ENCODE peak calls at places on chromosomes 1 and 21, in eight cellular contexts. One of them, this sample, is unnamed.

GRCh38 chr1:152697701-152698600 is at the start of gene LCE2A:
- DNase-seq in uterus: no peak
- DNase-seq in K562: no peak
- DNase-seq in mucosa of descending colon: no peak
- DNase-seq in HepG2: no peak
- DNase-seq in HCT116: no peak
- DNase-seq in fibroblast of lung: no peak
- DNase-seq in H9: no peak
- DNase-seq in this sample: no peak

GRCh38 chr1:37931148-37931492 is 15.7 kb downstream of the INPP5B start:
- DNase-seq in HCT116: no peak
- DNase-seq in uterus: peak; percentile 21
- DNase-seq in H9: no peak
- DNase-seq in mucosa of descending colon: no peak
- DNase-seq in fibroblast of lung: no peak
- DNase-seq in K562: peak; percentile 49
- DNase-seq in HepG2: no peak
- DNase-seq in this sample: no peak

GRCh38 chr1:94901841-94902240 is 25.1 kb downstream of the CNN3 start:
- DNase-seq in uterus: no peak
- DNase-seq in fibroblast of lung: peak; percentile 57
- DNase-seq in mucosa of descending colon: no peak
- DNase-seq in HepG2: no peak
- DNase-seq in HCT116: no peak
- DNase-seq in H9: no peak
- DNase-seq in K562: no peak
- DNase-seq in this sample: no peak

GRCh38 chr1:23099171-23099536 is 69.5 kb downstream of the LUZP1 start:
- DNase-seq in fibroblast of lung: no peak
- DNase-seq in uterus: no peak
- DNase-seq in mucosa of descending colon: no peak
- DNase-seq in H9: no peak
- DNase-seq in HepG2: no peak
- DNase-seq in K562: no peak
- DNase-seq in HCT116: no peak
- DNase-seq in this sample: no peak

GRCh38 chr1:177858222-177858894 is 111.5 kb downstream of the SEC16B start:
- DNase-seq in uterus: peak; percentile 13
- DNase-seq in H9: no peak
- DNase-seq in K562: no peak
- DNase-seq in mucosa of descending colon: no peak
- DNase-seq in HCT116: no peak
- DNase-seq in HepG2: no peak
- DNase-seq in fibroblast of lung: peak; percentile 32
- DNase-seq in this sample: no peak

GRCh38 chr1:58345215-58346075 is 201.1 kb downstream of the OMA1 start:
- DNase-seq in K562: no peak
- DNase-seq in HCT116: no peak
- DNase-seq in HepG2: no peak
- DNase-seq in H9: no peak
- DNase-seq in fibroblast of lung: no peak
- DNase-seq in uterus: no peak
- DNase-seq in mucosa of descending colon: no peak
- DNase-seq in this sample: no peak

GRCh38 chr21:44582055-44582454 is 1.7 kb upstream of the KRTAP10-5 start:
- DNase-seq in HepG2: no peak
- DNase-seq in K562: peak; percentile 28
- DNase-seq in uterus: no peak
- DNase-seq in H9: peak; percentile 21
- DNase-seq in mucosa of descending colon: no peak
- DNase-seq in fibroblast of lung: no peak
- DNase-seq in HCT116: no peak
- DNase-seq in this sample: no peak

GRCh38 chr1:45867697-45868346 is 64.4 kb downstream of the MAST2 start:
- DNase-seq in K562: no peak
- DNase-seq in HepG2: peak; percentile 78
- DNase-seq in fibroblast of lung: no peak
- DNase-seq in uterus: no peak
- DNase-seq in mucosa of descending colon: no peak
- DNase-seq in H9: no peak
- DNase-seq in HCT116: no peak
- DNase-seq in this sample: no peak

GRCh38 chr1:27527223-27527856 is 37.4 kb upstream of the WASF2 start:
- DNase-seq in K562: peak; percentile 90
- DNase-seq in H9: peak; percentile 90
- DNase-seq in uterus: peak; percentile 80
- DNase-seq in fibroblast of lung: no peak
- DNase-seq in HepG2: no peak
- DNase-seq in HCT116: no peak
- DNase-seq in mucosa of descending colon: peak; percentile 69
- DNase-seq in this sample: no peak

DNA sequence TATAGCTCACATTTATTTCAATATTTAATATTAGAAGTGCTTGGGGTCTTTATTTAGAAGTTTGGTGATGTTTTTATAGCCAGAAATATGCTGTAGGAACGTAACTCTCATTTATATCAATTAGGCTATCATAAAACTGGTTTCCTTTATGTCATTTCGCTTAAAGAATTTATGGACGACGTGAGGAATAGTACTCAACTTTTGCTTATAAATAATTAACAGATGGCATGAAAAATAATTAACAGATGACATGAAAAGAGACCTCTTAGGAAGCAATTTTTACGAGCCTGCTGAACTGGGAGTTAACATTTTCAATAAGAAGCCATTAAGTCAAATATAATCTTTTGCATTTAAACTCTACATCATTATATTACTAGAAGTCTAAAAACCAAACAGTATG is 123.5 kb downstream of the OLFML2B start:
- DNase-seq in H9: no peak
- DNase-seq in fibroblast of lung: no peak
- DNase-seq in mucosa of descending colon: no peak
- DNase-seq in HepG2: no peak
- DNase-seq in K562: no peak
- DNase-seq in HCT116: no peak
- DNase-seq in uterus: no peak
- DNase-seq in this sample: no peak
- H3K4me1 ChIP-seq in H9: peaks cover 3% of the 10 kb centered on the region
- H3K4me1 ChIP-seq in fibroblast of lung: no peaks in the 10 kb centered on the region
- H3K4me1 ChIP-seq in mucosa of descending colon: no peaks in the 10 kb centered on the region
- H3K4me1 ChIP-seq in HepG2: no peaks in the 10 kb centered on the region
- H3K4me1 ChIP-seq in K562: no peaks in the 10 kb centered on the region
- H3K4me1 ChIP-seq in HCT116: peaks cover 17% of the 10 kb centered on the region
- H3K4me1 ChIP-seq in uterus: no peaks in the 10 kb centered on the region
- H3K4me1 ChIP-seq in this sample: peaks cover 12% of the 10 kb centered on the region

GRCh38 chr1:200372885-200373181 is 37.0 kb downstream of the ZNF281 start:
- DNase-seq in fibroblast of lung: no peak
- DNase-seq in uterus: no peak
- DNase-seq in K562: no peak
- DNase-seq in HepG2: peak; percentile 68
- DNase-seq in HCT116: no peak
- DNase-seq in H9: no peak
- DNase-seq in mucosa of descending colon: no peak
- DNase-seq in this sample: no peak
- H3K4me1 ChIP-seq in fibroblast of lung: peaks cover 4% of the 10 kb centered on the region
- H3K4me1 ChIP-seq in uterus: no peaks in the 10 kb centered on the region
- H3K4me1 ChIP-seq in K562: no peaks in the 10 kb centered on the region
- H3K4me1 ChIP-seq in HepG2: peaks cover 99% of the 10 kb centered on the region
- H3K4me1 ChIP-seq in HCT116: peaks cover 26% of the 10 kb centered on the region
- H3K4me1 ChIP-seq in H9: peaks cover 16% of the 10 kb centered on the region
- H3K4me1 ChIP-seq in mucosa of descending colon: no peaks in the 10 kb centered on the region
- H3K4me1 ChIP-seq in this sample: peaks cover 53% of the 10 kb centered on the region

GRCh38 chr1:162070825-162071224 is 1.3 kb downstream of the NOS1AP start:
- DNase-seq in fibroblast of lung: no peak
- DNase-seq in K562: no peak
- DNase-seq in H9: peak; percentile 59
- DNase-seq in mucosa of descending colon: peak; percentile 49
- DNase-seq in HCT116: no peak
- DNase-seq in HepG2: no peak
- DNase-seq in uterus: no peak
- DNase-seq in this sample: no peak
- H3K4me1 ChIP-seq in fibroblast of lung: peaks cover 3% of the 10 kb centered on the region
- H3K4me1 ChIP-seq in K562: peaks cover 12% of the 10 kb centered on the region
- H3K4me1 ChIP-seq in H9: peaks cover 13% of the 10 kb centered on the region
- H3K4me1 ChIP-seq in mucosa of descending colon: peaks cover 10% of the 10 kb centered on the region
- H3K4me1 ChIP-seq in HCT116: peaks cover 46% of the 10 kb centered on the region
- H3K4me1 ChIP-seq in HepG2: peaks cover 74% of the 10 kb centered on the region
- H3K4me1 ChIP-seq in uterus: no peaks in the 10 kb centered on the region
- H3K4me1 ChIP-seq in this sample: peaks cover 15% of the 10 kb centered on the region

DNA sequence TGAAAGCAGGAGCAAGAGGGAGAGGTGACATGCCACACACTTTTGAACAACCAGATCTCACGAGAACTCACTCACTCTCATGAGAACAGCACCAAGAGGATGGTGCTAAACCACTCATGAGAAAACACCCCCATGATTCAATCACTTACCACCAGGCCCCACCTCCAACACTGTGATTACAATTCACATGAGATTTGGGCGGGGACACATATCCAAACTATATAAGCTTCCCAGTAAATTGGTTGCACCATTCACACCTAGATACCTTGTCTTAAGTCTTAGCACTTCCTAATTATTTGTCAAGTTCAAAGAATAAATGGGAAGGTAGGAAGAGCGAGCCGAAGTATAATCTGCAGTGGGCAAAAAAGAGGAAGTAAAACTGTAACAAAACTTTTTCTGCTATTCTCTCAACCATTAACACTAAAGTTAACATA is 34.3 kb downstream of the AMY1C start:
- DNase-seq in uterus: no peak
- DNase-seq in K562: no peak
- DNase-seq in HepG2: no peak
- DNase-seq in mucosa of descending colon: no peak
- DNase-seq in H9: no peak
- DNase-seq in HCT116: no peak
- DNase-seq in fibroblast of lung: no peak
- DNase-seq in this sample: no peak
- H3K4me1 ChIP-seq in uterus: no peaks in the 10 kb centered on the region
- H3K4me1 ChIP-seq in K562: no peaks in the 10 kb centered on the region
- H3K4me1 ChIP-seq in HepG2: no peaks in the 10 kb centered on the region
- H3K4me1 ChIP-seq in mucosa of descending colon: no peaks in the 10 kb centered on the region
- H3K4me1 ChIP-seq in H9: no peaks in the 10 kb centered on the region
- H3K4me1 ChIP-seq in HCT116: no peaks in the 10 kb centered on the region
- H3K4me1 ChIP-seq in fibroblast of lung: no peaks in the 10 kb centered on the region
- H3K4me1 ChIP-seq in this sample: no peaks in the 10 kb centered on the region

DNA sequence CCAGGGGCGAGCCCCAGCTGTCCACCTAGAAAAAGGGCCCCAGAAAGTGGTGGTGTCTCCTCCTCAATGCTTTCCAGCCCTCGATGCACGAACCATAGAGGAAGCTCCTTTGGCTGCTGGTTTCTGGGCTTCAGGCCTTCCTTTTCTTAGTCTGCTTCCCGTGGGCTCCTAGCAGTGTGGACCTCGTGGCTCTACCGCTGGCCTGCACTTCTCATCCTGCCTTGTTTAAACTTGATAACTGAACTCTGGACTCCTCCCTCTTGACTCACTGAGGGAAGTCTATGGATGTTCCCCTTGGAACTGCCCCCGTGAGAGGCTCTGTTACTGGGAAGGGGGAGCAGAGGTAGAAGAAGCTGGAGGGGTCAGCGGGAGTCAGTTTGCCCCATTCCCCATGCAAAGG is 75.3 kb upstream of the WDR26 start:
- DNase-seq in K562: peak; percentile 56
- DNase-seq in mucosa of descending colon: no peak
- DNase-seq in uterus: no peak
- DNase-seq in HepG2: no peak
- DNase-seq in HCT116: no peak
- DNase-seq in H9: no peak
- DNase-seq in fibroblast of lung: no peak
- DNase-seq in this sample: no peak
- H3K4me1 ChIP-seq in K562: peaks cover 22% of the 10 kb centered on the region
- H3K4me1 ChIP-seq in mucosa of descending colon: peaks cover 42% of the 10 kb centered on the region
- H3K4me1 ChIP-seq in uterus: no peaks in the 10 kb centered on the region
- H3K4me1 ChIP-seq in HepG2: peaks cover 75% of the 10 kb centered on the region
- H3K4me1 ChIP-seq in HCT116: peaks cover 5% of the 10 kb centered on the region
- H3K4me1 ChIP-seq in H9: peaks cover 1% of the 10 kb centered on the region
- H3K4me1 ChIP-seq in fibroblast of lung: peaks cover 18% of the 10 kb centered on the region
- H3K4me1 ChIP-seq in this sample: peaks cover 69% of the 10 kb centered on the region

GRCh38 chr1:2238361-2239055 is 10.4 kb downstream of the SKI start:
- DNase-seq in HCT116: no peak
- DNase-seq in K562: no peak
- DNase-seq in HepG2: no peak
- DNase-seq in fibroblast of lung: no peak
- DNase-seq in mucosa of descending colon: peak; percentile 31
- DNase-seq in H9: no peak
- DNase-seq in uterus: no peak
- DNase-seq in this sample: no peak

GRCh38 chr1:2241820-2242219 is 13.7 kb downstream of the SKI start:
- DNase-seq in H9: no peak
- DNase-seq in K562: no peak
- DNase-seq in uterus: no peak
- DNase-seq in mucosa of descending colon: no peak
- DNase-seq in fibroblast of lung: no peak
- DNase-seq in HepG2: no peak
- DNase-seq in HCT116: no peak
- DNase-seq in this sample: no peak

GRCh38 chr1:2242814-2243725 is 15.0 kb downstream of the SKI start:
- DNase-seq in uterus: no peak
- DNase-seq in H9: peak; percentile 25
- DNase-seq in HepG2: no peak
- DNase-seq in mucosa of descending colon: peak; percentile 21
- DNase-seq in HCT116: no peak
- DNase-seq in fibroblast of lung: no peak
- DNase-seq in K562: no peak
- DNase-seq in this sample: no peak

GRCh38 chr1:2239384-2239985 is 11.4 kb downstream of the SKI start:
- DNase-seq in H9: peak; percentile 33
- DNase-seq in uterus: no peak
- DNase-seq in K562: no peak
- DNase-seq in HCT116: no peak
- DNase-seq in HepG2: no peak
- DNase-seq in mucosa of descending colon: peak; percentile 29
- DNase-seq in fibroblast of lung: no peak
- DNase-seq in this sample: no peak

DNA sequence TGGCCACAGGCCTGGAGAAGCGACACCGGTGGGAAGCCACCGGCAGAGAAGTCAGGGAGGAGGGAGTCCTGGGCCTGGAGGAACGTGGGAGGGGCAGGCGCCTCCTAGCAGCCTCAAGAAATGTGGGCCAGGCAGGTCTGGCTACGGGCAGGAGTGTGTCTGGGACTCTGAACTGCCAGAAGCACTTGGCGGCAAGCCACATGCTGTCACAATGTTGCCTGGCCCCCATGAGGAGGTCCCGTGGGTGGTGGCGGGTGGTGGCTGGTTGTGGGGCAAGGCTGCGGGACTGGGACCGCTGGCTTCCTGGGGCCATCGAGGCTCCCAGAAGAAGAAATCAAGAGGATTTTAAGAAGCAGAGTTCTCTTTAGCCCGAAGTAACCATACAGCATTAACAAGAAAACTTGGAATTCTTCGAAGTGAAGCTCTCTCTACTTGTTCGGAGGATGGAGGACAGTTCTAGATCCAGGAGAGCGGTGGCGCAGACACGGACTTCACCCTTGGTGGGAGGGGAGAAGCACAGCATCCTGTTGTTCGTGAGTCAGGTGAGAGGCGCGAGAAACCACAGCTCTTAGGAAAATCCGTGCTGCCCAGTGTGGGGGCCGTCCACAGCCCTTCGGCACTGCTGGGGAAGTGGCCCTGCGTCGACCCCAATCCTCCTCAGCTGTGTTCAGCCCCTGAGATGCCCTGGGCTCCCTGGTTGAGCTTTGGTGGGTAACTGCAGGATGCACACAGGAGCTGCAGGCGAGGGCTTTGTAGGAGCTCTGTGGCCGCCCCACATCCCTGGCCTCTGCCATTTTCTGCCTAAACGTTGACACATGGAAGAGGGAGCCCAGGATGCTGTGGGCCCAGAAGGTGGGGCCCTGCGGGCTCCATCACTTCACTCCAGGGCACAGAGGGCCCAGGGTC is 12.4 kb downstream of the SKI start:
- DNase-seq in uterus: peak; percentile 65
- DNase-seq in HCT116: no peak
- DNase-seq in H9: no peak
- DNase-seq in HepG2: no peak
- DNase-seq in mucosa of descending colon: peak; percentile 68
- DNase-seq in K562: peak; percentile 41
- DNase-seq in fibroblast of lung: peak; percentile 71
- DNase-seq in this sample: no peak
- H3K4me1 ChIP-seq in uterus: peaks cover 29% of the 10 kb centered on the region
- H3K4me1 ChIP-seq in HCT116: no peaks in the 10 kb centered on the region
- H3K4me1 ChIP-seq in H9: no peaks in the 10 kb centered on the region
- H3K4me1 ChIP-seq in HepG2: peaks cover 62% of the 10 kb centered on the region
- H3K4me1 ChIP-seq in mucosa of descending colon: peaks cover 43% of the 10 kb centered on the region
- H3K4me1 ChIP-seq in K562: peaks cover 59% of the 10 kb centered on the region
- H3K4me1 ChIP-seq in fibroblast of lung: peaks cover 19% of the 10 kb centered on the region
- H3K4me1 ChIP-seq in this sample: peaks cover 2% of the 10 kb centered on the region